ENCODE peak calls at places on chromosome 2, in seven cellular contexts. U, C, E, G, D, K and Q are unnamed samples.

GRCh38 chr2:109324859-109325258 is 195.9 kb downstream of the SH3RF3 start:
- DNase-seq in U (no peak), C (peak), D (no peak), G (peak), E (peak), K (peak), Q (peak)

GRCh38 chr2:71566271-71566858 is 113.0 kb downstream of the DYSF start:
- DNase-seq in K (no peak), C (no peak), D (no peak), U (no peak), G (no peak), E (no peak), Q (peak)

GRCh38 chr2:127104166-127104660 is 2.7 kb downstream of the BIN1 start:
- DNase-seq in U (no peak), K (no peak), D (no peak), E (peak), C (no peak), G (no peak), Q (no peak)

GRCh38 chr2:160205511-160205910 is 5.4 kb upstream of the ITGB6 start:
- DNase-seq in C (no peak), U (no peak), E (peak), D (no peak), K (peak), G (no peak), Q (peak)

GRCh38 chr2:40346535-40347354 is 105.1 kb downstream of the SLC8A1 start:
- DNase-seq in E (no peak), K (no peak), C (peak), D (no peak), U (peak), G (peak), Q (peak)

GRCh38 chr2:529425-529824 is 147.8 kb downstream of the TMEM18 start:
- DNase-seq in G (no peak), C (no peak), D (peak), E (no peak), U (no peak), K (no peak), Q (peak)

GRCh38 chr2:120577896-120578295 is 157.8 kb upstream of the GLI2 start:
- DNase-seq in G (no peak), U (no peak), D (no peak), E (no peak), K (no peak), C (no peak), Q (no peak)

GRCh38 chr2:217910875-217911212 is 92.0 kb downstream of the TNS1 start:
- DNase-seq in C (no peak), G (no peak), K (no peak), D (no peak), U (no peak), E (no peak), Q (no peak)

GRCh38 chr2:231160701-231161100 is 35.9 kb upstream of the HTR2B start:
- DNase-seq in E (no peak), G (no peak), C (no peak), U (no peak), D (no peak), K (no peak), Q (peak)

GRCh38 chr2:18949871-18950597 is 360.7 kb upstream of the NT5C1B start:
- DNase-seq in U (no peak), C (no peak), E (no peak), G (no peak), K (no peak), D (no peak), Q (peak)

GRCh38 chr2:128438586-128438985 is 119.9 kb upstream of the HS6ST1 start:
- DNase-seq in G (no peak), K (peak), C (peak), E (peak), U (no peak), D (no peak), Q (no peak)

GRCh38 chr2:178298785-178299212 is 104.5 kb downstream of the OSBPL6 start:
- DNase-seq in U (no peak), E (no peak), D (no peak), K (no peak), G (no peak), C (no peak), Q (peak)

GRCh38 chr2:6352906-6353515 is 512.7 kb downstream of the CMPK2 start:
- DNase-seq in E (peak), C (no peak), U (no peak), D (peak), G (peak), K (no peak), Q (peak)

GRCh38 chr2:6524678-6525367 is 340.9 kb downstream of the CMPK2 start:
- DNase-seq in U (no peak), K (no peak), E (no peak), G (no peak), D (no peak), C (no peak), Q (no peak)

GRCh38 chr2:219446101-219446504 is 11.5 kb downstream of the SPEG start:
- DNase-seq in E (no peak), K (peak), U (no peak), C (no peak), G (no peak), D (peak), Q (peak)

GRCh38 chr2:102592601-102593000 is 26.8 kb upstream of the SLC9A2 start:
- DNase-seq in U (peak), D (peak), K (no peak), E (peak), G (no peak), C (no peak), Q (peak)

GRCh38 chr2:118846667-118847446 is 591 bp downstream of the EN1 start:
- DNase-seq in C (no peak), E (peak), K (no peak), G (no peak), U (no peak), D (peak), Q (peak)

GRCh38 chr2:33670392-33670937 is 71.4 kb upstream of the FAM98A start:
- DNase-seq in D (peak), U (peak), K (no peak), C (no peak), E (no peak), G (no peak), Q (no peak)

GRCh38 chr2:98911376-98912154 is 24.5 kb downstream of the CRACDL start:
- DNase-seq in E (peak), U (peak), G (no peak), K (no peak), C (peak), D (no peak), Q (no peak)

DNA sequence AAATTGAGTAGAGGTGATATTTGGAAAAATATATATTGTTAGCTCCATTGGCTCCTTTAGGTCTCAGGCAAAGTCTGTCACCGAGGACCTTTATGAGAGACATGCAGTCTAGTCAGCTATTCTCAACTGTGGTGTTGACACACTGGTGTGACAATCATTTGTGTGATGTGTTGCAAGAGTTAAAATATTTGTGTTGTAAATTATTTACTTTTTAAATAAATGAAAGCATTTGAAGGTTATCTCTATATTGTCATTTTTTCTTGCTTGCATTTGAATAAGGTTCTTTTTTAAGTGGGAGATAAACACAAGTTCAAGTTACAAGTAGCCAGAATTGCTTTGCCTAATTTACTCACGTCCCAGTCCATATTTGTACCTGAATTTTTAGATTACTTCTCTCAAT is 4.3 kb downstream of the REL start:
- DNase-seq in U (no peak), G (no peak), E (no peak), K (no peak), C (no peak), D (no peak), Q (no peak)
- H3K4me3 ChIP-seq in U (peak), G (no peak), E (no peak), K (no peak), C (no peak), D (no peak), Q (no peak)

GRCh38 chr2:105090091-105090490 is 52.2 kb downstream of the MRPS9 start:
- DNase-seq in G (no peak), E (no peak), K (no peak), C (no peak), U (no peak), D (no peak), Q (no peak)
- TF ChIP-seq CTCF in G (no peak), E (no peak), K (no peak), C (no peak), U (no peak), D (no peak), Q (no peak)

DNA sequence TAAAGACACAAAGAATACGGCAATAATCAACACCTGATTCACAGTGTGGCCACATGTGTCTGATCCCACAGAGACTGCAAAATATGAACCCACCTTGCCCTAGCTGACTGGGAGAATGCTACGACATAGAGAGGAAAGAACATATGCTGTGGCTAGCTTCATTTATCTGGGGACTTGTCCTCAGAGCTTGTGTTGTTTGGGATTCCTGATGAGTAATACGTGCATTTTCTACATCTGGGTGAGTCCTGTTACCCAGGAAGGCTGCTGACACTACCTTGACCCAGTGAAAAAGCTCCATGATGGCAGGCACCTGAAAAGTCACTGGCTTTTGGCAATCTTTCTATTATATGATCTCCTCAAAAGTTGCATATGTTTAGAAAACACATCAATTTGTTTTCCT is 427.7 kb upstream of the LYPD1 start:
- DNase-seq in U (no peak), D (no peak), C (no peak), E (no peak), K (no peak), G (no peak), Q (peak)
- H3K4me3 ChIP-seq in U (no peak), D (no peak), C (no peak), E (no peak), K (no peak), G (no peak), Q (no peak)

GRCh38 chr2:180122874-180123273 is 115.8 kb upstream of the CWC22 start:
- DNase-seq in E (no peak), U (no peak), C (no peak), D (no peak), G (no peak), K (no peak), Q (peak)

GRCh38 chr2:180128861-180129260 is 121.8 kb upstream of the CWC22 start:
- DNase-seq in G (no peak), U (no peak), K (no peak), D (no peak), E (no peak), C (no peak), Q (no peak)

GRCh38 chr2:180124273-180124881 is 117.3 kb upstream of the CWC22 start:
- DNase-seq in G (peak), E (no peak), D (peak), U (peak), C (no peak), K (no peak), Q (peak)

GRCh38 chr2:180130403-180130802 is 123.3 kb upstream of the CWC22 start:
- DNase-seq in U (no peak), C (no peak), K (no peak), E (no peak), D (no peak), G (no peak), Q (peak)

DNA sequence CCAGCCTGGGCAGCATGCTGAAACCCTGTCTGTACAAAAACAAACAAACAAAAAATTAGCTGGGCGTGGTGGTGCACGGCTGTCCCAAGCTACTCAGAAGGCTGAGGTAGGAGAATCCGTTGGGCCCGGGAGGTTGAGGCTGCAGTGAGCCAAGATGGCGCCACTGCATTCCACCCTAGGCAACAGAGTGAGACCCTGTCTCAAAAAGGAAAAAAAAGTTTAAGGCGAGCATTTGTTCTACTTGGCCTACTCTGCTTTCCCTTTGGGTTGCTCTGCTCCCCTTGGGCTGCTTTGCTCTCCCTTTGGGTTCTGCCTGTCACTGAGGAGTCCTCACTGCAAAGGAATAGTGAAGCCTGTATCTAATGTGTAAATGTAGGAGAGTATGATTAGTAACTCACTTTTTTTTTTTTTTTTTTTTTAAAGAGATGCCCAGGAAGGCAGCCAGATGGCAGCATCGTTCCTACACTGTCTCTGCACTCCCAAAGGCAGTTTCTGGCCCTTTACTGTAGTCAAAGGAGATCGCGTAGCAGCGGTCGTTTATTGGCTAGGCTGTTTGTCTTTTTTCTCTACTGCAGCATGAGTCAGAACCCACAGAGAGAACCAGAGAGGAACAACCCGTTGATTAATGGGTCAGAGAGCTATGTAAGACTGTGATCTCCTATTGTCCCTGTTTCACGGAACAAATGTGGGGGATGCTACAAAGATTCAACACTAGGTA is 118.3 kb upstream of the CWC22 start:
- DNase-seq in D (peak), E (peak), U (peak), K (peak), G (peak), C (peak), Q (peak)
- TF ChIP-seq CTCF in D (peak), E (peak), U (peak), K (peak), G (peak), C (peak), Q (peak)

DNA sequence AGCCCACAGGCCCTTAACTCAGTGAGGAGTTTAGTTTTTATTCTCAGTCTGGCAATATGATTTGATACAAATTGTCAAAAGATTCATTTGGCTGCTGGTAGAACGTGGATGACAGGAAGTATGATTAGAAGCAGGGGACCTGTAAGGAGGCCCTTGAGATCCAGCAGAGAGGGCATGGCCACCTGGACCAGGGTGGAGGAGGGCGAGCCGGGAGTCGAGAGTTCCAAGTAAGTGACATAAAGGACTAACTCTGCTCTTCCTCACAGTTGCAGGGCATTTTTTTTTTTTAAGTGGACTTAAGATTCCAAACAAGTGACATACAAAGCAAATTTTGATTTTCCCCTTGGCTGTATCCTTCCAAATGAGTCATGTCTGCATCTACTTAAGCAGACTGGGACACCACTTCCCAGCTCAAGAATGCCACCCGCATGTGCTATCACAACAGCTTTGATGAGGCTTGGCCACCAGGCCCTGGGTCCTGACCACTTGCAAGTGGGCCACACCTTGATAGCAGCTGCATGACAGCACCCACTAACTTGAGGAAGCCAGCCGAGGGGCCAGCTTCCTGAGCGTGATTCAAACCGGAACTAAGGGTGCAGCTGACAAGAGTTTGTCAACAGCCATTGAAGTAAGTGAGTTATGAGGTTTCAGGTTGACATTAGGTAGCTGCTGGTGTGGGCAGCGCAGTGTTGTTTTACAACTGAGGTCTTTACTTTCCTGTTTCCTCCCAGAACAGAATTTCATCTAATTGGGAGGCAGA is 54.6 kb downstream of the EPHA4 start:
- DNase-seq in G (no peak), D (no peak), U (peak), E (peak), K (no peak), C (peak), Q (peak)
- H3K4me3 ChIP-seq in G (no peak), D (no peak), U (no peak), E (no peak), K (no peak), C (no peak), Q (no peak)

GRCh38 chr2:53511549-53511948 is 256.1 kb upstream of the CHAC2 start:
- DNase-seq in E (no peak), C (no peak), K (no peak), D (no peak), U (no peak), G (no peak), Q (no peak)
- TF ChIP-seq CTCF in E (no peak), C (no peak), K (no peak), D (no peak), U (no peak), G (no peak), Q (no peak)

GRCh38 chr2:60822987-60823386 is 58.4 kb upstream of the REL start:
- DNase-seq in D (no peak), E (no peak), K (no peak), C (no peak), U (no peak), G (no peak), Q (peak)

GRCh38 chr2:60821133-60821469 is 60.3 kb upstream of the REL start:
- DNase-seq in K (no peak), G (no peak), C (no peak), E (no peak), U (no peak), D (no peak), Q (no peak)

GRCh38 chr2:60821587-60822302 is 59.6 kb upstream of the REL start:
- DNase-seq in K (no peak), E (no peak), C (no peak), U (no peak), D (no peak), G (no peak), Q (no peak)

GRCh38 chr2:60826126-60826525 is 55.2 kb upstream of the REL start:
- DNase-seq in U (no peak), D (no peak), C (no peak), K (no peak), E (no peak), G (no peak), Q (no peak)

GRCh38 chr2:60823694-60824305 is 57.6 kb upstream of the REL start:
- DNase-seq in G (no peak), K (no peak), E (no peak), U (no peak), D (no peak), C (no peak), Q (no peak)
- H3K4me3 ChIP-seq in G (no peak), K (no peak), E (no peak), U (no peak), D (no peak), C (no peak), Q (no peak)

DNA sequence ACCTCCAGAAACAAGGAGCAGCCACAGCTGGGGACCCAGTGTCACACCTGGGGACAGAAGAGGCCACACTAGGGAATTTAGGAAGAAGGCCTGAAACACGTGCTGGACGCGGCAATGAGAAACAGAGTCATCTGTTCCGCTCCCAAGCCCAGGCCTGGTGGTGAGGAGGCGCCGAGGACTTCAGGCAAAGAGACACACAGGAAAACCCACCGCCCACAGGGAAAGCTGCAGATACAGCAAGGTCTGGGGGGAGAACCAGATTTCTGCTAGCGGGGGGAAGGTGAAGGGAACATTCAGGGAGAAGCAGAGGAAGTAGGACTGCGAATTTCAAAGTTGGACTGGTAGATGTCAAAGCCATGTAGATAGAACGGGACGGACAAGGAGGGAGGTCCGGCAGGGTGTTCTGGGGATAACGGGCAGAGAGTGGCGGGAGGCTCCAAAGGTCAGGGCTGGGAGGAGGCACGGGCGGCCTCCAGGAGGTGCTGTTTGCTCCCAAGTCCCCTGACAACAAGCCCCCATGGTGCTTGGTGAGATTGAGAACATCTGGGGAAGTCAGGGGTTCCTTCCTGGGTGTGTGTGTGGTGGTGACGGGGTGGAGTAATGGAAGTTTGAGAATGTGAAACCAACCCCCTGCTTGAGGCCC is 351.7 kb upstream of the MYT1L start:
- DNase-seq in K (no peak), D (no peak), U (no peak), E (no peak), G (no peak), C (no peak), Q (no peak)
- TF ChIP-seq CTCF in K (no peak), D (no peak), U (no peak), E (no peak), G (no peak), C (no peak), Q (no peak)